ENCODE peak calls at places on chromosomes 3 and 15, in ten cellular contexts. One of them, this sample, is unnamed.

GRCh38 chr3:126261037-126261436 is 80.7 kb upstream of the ALDH1L1 start:
- DNase-seq in A549: no peak
- DNase-seq in colonic mucosa: peak; percentile 46
- DNase-seq in heart right ventricle: no peak
- DNase-seq in lower lobe of right lung: no peak
- DNase-seq in CD8-positive, alpha-beta T cell: no peak
- DNase-seq in heart left ventricle: no peak
- DNase-seq in A673: peak; percentile 89
- DNase-seq in mucosa of descending colon: peak; percentile 37
- DNase-seq in AG04450: no peak
- DNase-seq in this sample: peak; percentile 59

GRCh38 chr3:82261013-82261412 is 499.6 kb upstream of the GBE1 start:
- DNase-seq in heart right ventricle: no peak
- DNase-seq in CD8-positive, alpha-beta T cell: no peak
- DNase-seq in heart left ventricle: no peak
- DNase-seq in mucosa of descending colon: no peak
- DNase-seq in lower lobe of right lung: no peak
- DNase-seq in colonic mucosa: no peak
- DNase-seq in A673: no peak
- DNase-seq in A549: no peak
- DNase-seq in AG04450: no peak
- DNase-seq in this sample: no peak

GRCh38 chr15:57496946-57497944 is 94.5 kb upstream of the MYZAP start:
- DNase-seq in lower lobe of right lung: peak; percentile 49
- DNase-seq in heart left ventricle: peak; percentile 54
- DNase-seq in A673: no peak
- DNase-seq in A549: peak; percentile 16
- DNase-seq in mucosa of descending colon: peak; percentile 49
- DNase-seq in colonic mucosa: peak; percentile 66
- DNase-seq in CD8-positive, alpha-beta T cell: no peak
- DNase-seq in heart right ventricle: peak; percentile 43
- DNase-seq in AG04450: no peak
- DNase-seq in this sample: no peak

GRCh38 chr3:194579091-194579606 is 54.1 kb downstream of the TMEM44 start:
- DNase-seq in A549: no peak
- DNase-seq in A673: no peak
- DNase-seq in colonic mucosa: no peak
- DNase-seq in lower lobe of right lung: no peak
- DNase-seq in mucosa of descending colon: no peak
- DNase-seq in heart right ventricle: peak; percentile 61
- DNase-seq in AG04450: no peak
- DNase-seq in heart left ventricle: peak; percentile 66
- DNase-seq in CD8-positive, alpha-beta T cell: no peak
- DNase-seq in this sample: no peak

GRCh38 chr15:96177279-96177678 is 153.2 kb upstream of the NR2F2 start:
- DNase-seq in CD8-positive, alpha-beta T cell: no peak
- DNase-seq in A673: no peak
- DNase-seq in heart right ventricle: no peak
- DNase-seq in A549: no peak
- DNase-seq in mucosa of descending colon: no peak
- DNase-seq in colonic mucosa: no peak
- DNase-seq in heart left ventricle: no peak
- DNase-seq in lower lobe of right lung: no peak
- DNase-seq in AG04450: no peak
- DNase-seq in this sample: no peak

GRCh38 chr3:138347084-138347483 is 1.3 kb upstream of the MRAS start:
- DNase-seq in lower lobe of right lung: no peak
- DNase-seq in heart right ventricle: no peak
- DNase-seq in A673: no peak
- DNase-seq in mucosa of descending colon: no peak
- DNase-seq in heart left ventricle: no peak
- DNase-seq in colonic mucosa: no peak
- DNase-seq in CD8-positive, alpha-beta T cell: no peak
- DNase-seq in A549: no peak
- DNase-seq in AG04450: no peak
- DNase-seq in this sample: no peak

GRCh38 chr3:171125010-171125409 is 98.5 kb upstream of the SLC2A2 start:
- DNase-seq in mucosa of descending colon: no peak
- DNase-seq in lower lobe of right lung: no peak
- DNase-seq in colonic mucosa: no peak
- DNase-seq in CD8-positive, alpha-beta T cell: no peak
- DNase-seq in A549: no peak
- DNase-seq in heart right ventricle: no peak
- DNase-seq in AG04450: no peak
- DNase-seq in heart left ventricle: no peak
- DNase-seq in A673: no peak
- DNase-seq in this sample: no peak

GRCh38 chr3:65671004-65671403 is 367.7 kb downstream of the MAGI1 start:
- DNase-seq in colonic mucosa: no peak
- DNase-seq in heart right ventricle: no peak
- DNase-seq in AG04450: no peak
- DNase-seq in heart left ventricle: no peak
- DNase-seq in A673: no peak
- DNase-seq in lower lobe of right lung: no peak
- DNase-seq in mucosa of descending colon: no peak
- DNase-seq in CD8-positive, alpha-beta T cell: no peak
- DNase-seq in A549: no peak
- DNase-seq in this sample: no peak

GRCh38 chr15:51089699-51090098 is 5.0 kb downstream of the TNFAIP8L3 start:
- DNase-seq in CD8-positive, alpha-beta T cell: no peak
- DNase-seq in A673: no peak
- DNase-seq in heart right ventricle: no peak
- DNase-seq in mucosa of descending colon: no peak
- DNase-seq in AG04450: no peak
- DNase-seq in lower lobe of right lung: no peak
- DNase-seq in colonic mucosa: no peak
- DNase-seq in heart left ventricle: no peak
- DNase-seq in A549: peak; percentile 27
- DNase-seq in this sample: no peak

GRCh38 chr15:58247803-58248503 is 109.8 kb downstream of the AQP9 start:
- DNase-seq in CD8-positive, alpha-beta T cell: no peak
- DNase-seq in lower lobe of right lung: peak; percentile 91
- DNase-seq in A549: no peak
- DNase-seq in heart left ventricle: peak; percentile 81
- DNase-seq in A673: no peak
- DNase-seq in AG04450: no peak
- DNase-seq in heart right ventricle: peak; percentile 83
- DNase-seq in colonic mucosa: peak; percentile 27
- DNase-seq in mucosa of descending colon: peak; percentile 31
- DNase-seq in this sample: no peak

GRCh38 chr3:183697123-183697609 is 431 bp upstream of the YEATS2 start:
- DNase-seq in A673: no peak
- DNase-seq in colonic mucosa: no peak
- DNase-seq in lower lobe of right lung: no peak
- DNase-seq in heart left ventricle: no peak
- DNase-seq in CD8-positive, alpha-beta T cell: no peak
- DNase-seq in heart right ventricle: no peak
- DNase-seq in mucosa of descending colon: no peak
- DNase-seq in A549: no peak
- DNase-seq in AG04450: no peak
- DNase-seq in this sample: no peak

GRCh38 chr3:10551821-10552630 is 46.6 kb upstream of the ATP2B2 start:
- DNase-seq in heart left ventricle: no peak
- DNase-seq in lower lobe of right lung: peak; percentile 87
- DNase-seq in AG04450: no peak
- DNase-seq in colonic mucosa: no peak
- DNase-seq in mucosa of descending colon: peak; percentile 27
- DNase-seq in heart right ventricle: no peak
- DNase-seq in A673: peak; percentile 72
- DNase-seq in A549: no peak
- DNase-seq in CD8-positive, alpha-beta T cell: peak; percentile 10
- DNase-seq in this sample: peak; percentile 3

GRCh38 chr3:120129718-120130117 is 35.5 kb upstream of the GSK3B start:
- DNase-seq in A673: no peak
- DNase-seq in colonic mucosa: no peak
- DNase-seq in heart right ventricle: no peak
- DNase-seq in CD8-positive, alpha-beta T cell: no peak
- DNase-seq in heart left ventricle: no peak
- DNase-seq in mucosa of descending colon: no peak
- DNase-seq in AG04450: no peak
- DNase-seq in lower lobe of right lung: no peak
- DNase-seq in A549: no peak
- DNase-seq in this sample: peak; percentile 4

GRCh38 chr3:50154840-50155490 is at the start of gene SEMA3F:
- DNase-seq in A673: peak; percentile 55
- DNase-seq in mucosa of descending colon: peak; percentile 86
- DNase-seq in AG04450: no peak
- DNase-seq in lower lobe of right lung: peak; percentile 80
- DNase-seq in colonic mucosa: peak; percentile 72
- DNase-seq in CD8-positive, alpha-beta T cell: peak; percentile 22
- DNase-seq in heart right ventricle: peak; percentile 39
- DNase-seq in A549: peak; percentile 47
- DNase-seq in heart left ventricle: peak; percentile 55
- DNase-seq in this sample: no peak
- TF ChIP-seq CTCF in A673: no peak
- TF ChIP-seq CTCF in mucosa of descending colon: peak; percentile 20
- TF ChIP-seq CTCF in AG04450: no peak
- TF ChIP-seq CTCF in lower lobe of right lung: no peak
- TF ChIP-seq CTCF in colonic mucosa: no peak
- TF ChIP-seq CTCF in CD8-positive, alpha-beta T cell: no peak
- TF ChIP-seq CTCF in heart right ventricle: peak; percentile 48
- TF ChIP-seq CTCF in A549: peak; percentile 47
- TF ChIP-seq CTCF in heart left ventricle: peak; percentile 19
- TF ChIP-seq CTCF in this sample: no peak

GRCh38 chr3:108302570-108302969 is 6.2 kb downstream of the HHLA2 start:
- DNase-seq in lower lobe of right lung: no peak
- DNase-seq in A549: no peak
- DNase-seq in heart right ventricle: no peak
- DNase-seq in CD8-positive, alpha-beta T cell: no peak
- DNase-seq in A673: no peak
- DNase-seq in heart left ventricle: no peak
- DNase-seq in AG04450: no peak
- DNase-seq in mucosa of descending colon: no peak
- DNase-seq in colonic mucosa: no peak
- DNase-seq in this sample: no peak

GRCh38 chr3:108297636-108298035 is 1.3 kb downstream of the HHLA2 start:
- DNase-seq in colonic mucosa: no peak
- DNase-seq in lower lobe of right lung: no peak
- DNase-seq in mucosa of descending colon: peak; percentile 39
- DNase-seq in AG04450: no peak
- DNase-seq in A549: no peak
- DNase-seq in heart right ventricle: peak; percentile 26
- DNase-seq in CD8-positive, alpha-beta T cell: no peak
- DNase-seq in A673: no peak
- DNase-seq in heart left ventricle: no peak
- DNase-seq in this sample: no peak

GRCh38 chr3:108301695-108302404 is 5.5 kb downstream of the HHLA2 start:
- DNase-seq in heart left ventricle: no peak
- DNase-seq in A549: no peak
- DNase-seq in AG04450: no peak
- DNase-seq in A673: no peak
- DNase-seq in CD8-positive, alpha-beta T cell: no peak
- DNase-seq in heart right ventricle: no peak
- DNase-seq in mucosa of descending colon: no peak
- DNase-seq in lower lobe of right lung: no peak
- DNase-seq in colonic mucosa: no peak
- DNase-seq in this sample: no peak

GRCh38 chr3:108298056-108298455 is 1.7 kb downstream of the HHLA2 start:
- DNase-seq in lower lobe of right lung: no peak
- DNase-seq in colonic mucosa: no peak
- DNase-seq in heart right ventricle: no peak
- DNase-seq in AG04450: no peak
- DNase-seq in CD8-positive, alpha-beta T cell: no peak
- DNase-seq in mucosa of descending colon: no peak
- DNase-seq in heart left ventricle: no peak
- DNase-seq in A549: no peak
- DNase-seq in A673: no peak
- DNase-seq in this sample: no peak

DNA sequence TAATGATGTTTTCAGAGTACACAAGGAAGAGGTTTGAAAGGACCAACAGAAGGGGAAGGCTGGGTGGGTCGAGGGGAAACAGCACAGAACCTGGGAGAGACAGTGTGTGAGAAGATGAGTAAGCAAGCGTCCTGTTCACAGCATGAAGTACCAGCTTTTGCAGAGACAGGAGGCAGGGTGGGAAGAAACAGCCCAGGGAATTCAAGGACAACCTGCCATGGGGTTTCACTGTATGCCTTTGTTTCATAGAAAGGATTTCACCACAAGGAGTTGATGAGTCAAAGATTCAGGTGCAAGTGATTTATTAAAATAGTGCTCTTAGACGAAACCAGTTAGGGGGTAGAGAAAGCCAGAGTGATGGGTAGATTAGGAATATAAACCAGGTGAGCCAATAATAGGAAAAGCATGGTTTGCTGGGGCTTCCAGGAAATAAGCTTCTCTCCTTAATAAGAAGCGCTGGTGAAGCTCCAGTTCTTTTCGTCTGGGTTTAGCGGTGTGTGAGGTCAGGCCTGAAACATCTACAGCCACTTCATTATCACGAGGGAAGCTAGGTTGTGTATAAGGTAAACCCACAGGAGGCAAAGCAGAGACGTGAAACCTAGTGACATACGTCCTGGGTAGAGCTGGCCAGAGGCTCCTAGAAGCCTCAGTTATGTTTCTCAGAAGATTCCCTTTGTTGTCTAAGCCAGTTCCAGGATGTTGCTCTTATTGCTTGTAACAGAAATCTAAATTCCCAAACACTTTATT is 3.9 kb downstream of the HHLA2 start:
- DNase-seq in A549: no peak
- DNase-seq in lower lobe of right lung: no peak
- DNase-seq in mucosa of descending colon: no peak
- DNase-seq in CD8-positive, alpha-beta T cell: no peak
- DNase-seq in A673: no peak
- DNase-seq in AG04450: no peak
- DNase-seq in colonic mucosa: no peak
- DNase-seq in heart left ventricle: no peak
- DNase-seq in heart right ventricle: no peak
- DNase-seq in this sample: no peak
- H3K4me3 ChIP-seq in A549: no peak overlapping the region
- H3K4me3 ChIP-seq in lower lobe of right lung: no peak overlapping the region
- H3K4me3 ChIP-seq in mucosa of descending colon: no peak overlapping the region
- H3K4me3 ChIP-seq in CD8-positive, alpha-beta T cell: no peak overlapping the region
- H3K4me3 ChIP-seq in A673: no peak overlapping the region
- H3K4me3 ChIP-seq in AG04450: no peak overlapping the region
- H3K4me3 ChIP-seq in colonic mucosa: no peak overlapping the region
- H3K4me3 ChIP-seq in heart left ventricle: no peak overlapping the region
- H3K4me3 ChIP-seq in heart right ventricle: no peak overlapping the region
- H3K4me3 ChIP-seq in this sample: no peak overlapping the region

GRCh38 chr15:75682181-75683135 is 30.2 kb downstream of the CSPG4 start:
- DNase-seq in A549: no peak
- DNase-seq in A673: no peak
- DNase-seq in lower lobe of right lung: no peak
- DNase-seq in heart right ventricle: no peak
- DNase-seq in colonic mucosa: no peak
- DNase-seq in heart left ventricle: no peak
- DNase-seq in mucosa of descending colon: no peak
- DNase-seq in AG04450: no peak
- DNase-seq in CD8-positive, alpha-beta T cell: no peak
- DNase-seq in this sample: no peak
- TF ChIP-seq CTCF in A549: no peak
- TF ChIP-seq CTCF in A673: no peak
- TF ChIP-seq CTCF in lower lobe of right lung: no peak
- TF ChIP-seq CTCF in heart right ventricle: no peak
- TF ChIP-seq CTCF in colonic mucosa: no peak
- TF ChIP-seq CTCF in heart left ventricle: no peak
- TF ChIP-seq CTCF in mucosa of descending colon: no peak
- TF ChIP-seq CTCF in AG04450: no peak
- TF ChIP-seq CTCF in CD8-positive, alpha-beta T cell: no peak
- TF ChIP-seq CTCF in this sample: no peak

GRCh38 chr15:76346666-76347506 is 10.3 kb downstream of the ISL2 start:
- DNase-seq in AG04450: no peak
- DNase-seq in CD8-positive, alpha-beta T cell: no peak
- DNase-seq in lower lobe of right lung: no peak
- DNase-seq in colonic mucosa: peak; percentile 46
- DNase-seq in A549: no peak
- DNase-seq in mucosa of descending colon: peak; percentile 68
- DNase-seq in heart right ventricle: no peak
- DNase-seq in heart left ventricle: no peak
- DNase-seq in A673: peak; percentile 74
- DNase-seq in this sample: no peak
- H3K4me3 ChIP-seq in AG04450: peak overlapping the region; percentile 49
- H3K4me3 ChIP-seq in CD8-positive, alpha-beta T cell: peak overlapping the region; percentile 38
- H3K4me3 ChIP-seq in lower lobe of right lung: peak overlapping the region; percentile 49
- H3K4me3 ChIP-seq in colonic mucosa: peak overlapping the region; percentile 60
- H3K4me3 ChIP-seq in A549: no peak overlapping the region
- H3K4me3 ChIP-seq in mucosa of descending colon: peak overlapping the region; percentile 36
- H3K4me3 ChIP-seq in heart right ventricle: peak overlapping the region; percentile 26
- H3K4me3 ChIP-seq in heart left ventricle: peak overlapping the region; percentile 38
- H3K4me3 ChIP-seq in A673: peak overlapping the region; percentile 47
- H3K4me3 ChIP-seq in this sample: peak overlapping the region; percentile 9

This sample was measured in AG09309.